ENCODE peak calls at places on chromosome 18, in eight cellular contexts. E, B, H, A, R, I, Z and T are unnamed samples.

GRCh38 chr18:43887491-43887890 is 610.2 kb upstream of the SYT4 start:
- DNase-seq in I (no peak), E (no peak), B (no peak), H (no peak), Z (no peak), R (no peak), A (no peak), T (no peak)

GRCh38 chr18:39825485-39825884 is 2129.5 kb upstream of the PIK3C3 start:
- DNase-seq in Z (no peak), B (no peak), I (no peak), H (no peak), A (no peak), E (no peak), R (no peak), T (no peak)

GRCh38 chr18:3713166-3713565 is 263.2 kb downstream of the TGIF1 start:
- DNase-seq in I (no peak), A (no peak), B (no peak), E (no peak), Z (no peak), H (peak), R (no peak), T (no peak)

GRCh38 chr18:57741273-57741672 is 61.8 kb downstream of the ATP8B1 start:
- DNase-seq in E (peak), A (peak), B (no peak), R (no peak), Z (no peak), H (peak), I (no peak), T (no peak)

GRCh38 chr18:7950380-7951143 is 383.4 kb downstream of the PTPRM start:
- DNase-seq in Z (no peak), H (peak), R (peak), I (no peak), E (peak), B (no peak), A (peak), T (no peak)

GRCh38 chr18:37698508-37699035 is 133.0 kb upstream of the CELF4 start:
- DNase-seq in H (no peak), I (no peak), E (no peak), Z (no peak), R (no peak), A (no peak), B (no peak), T (no peak)

GRCh38 chr18:23826850-23827620 is 137.8 kb downstream of the LAMA3 start:
- DNase-seq in H (no peak), I (no peak), B (no peak), Z (no peak), E (no peak), A (no peak), R (no peak), T (no peak)

GRCh38 chr18:22542400-22542835 is 124.7 kb upstream of the CTAGE1 start:
- DNase-seq in H (peak), R (no peak), I (no peak), E (peak), Z (peak), B (peak), A (no peak), T (no peak)

GRCh38 chr18:58915006-58915799 is 50.5 kb downstream of the ZNF532 start:
- DNase-seq in Z (no peak), H (no peak), A (no peak), I (no peak), E (no peak), R (peak), B (no peak), T (no peak)

GRCh38 chr18:43668866-43669265 is 391.6 kb upstream of the SYT4 start:
- DNase-seq in Z (no peak), I (no peak), A (no peak), B (no peak), E (no peak), R (no peak), H (no peak), T (no peak)

GRCh38 chr18:48784654-48785053 is 166.1 kb downstream of the SMAD7 start:
- DNase-seq in A (no peak), E (no peak), Z (no peak), B (peak), I (no peak), H (no peak), R (no peak), T (no peak)

GRCh38 chr18:58279504-58280158 is 235.6 kb downstream of the NEDD4L start:
- DNase-seq in I (no peak), A (no peak), R (no peak), E (no peak), H (no peak), B (no peak), Z (no peak), T (no peak)

GRCh38 chr18:6609882-6610281 is 119.6 kb upstream of the ARHGAP28 start:
- DNase-seq in Z (no peak), I (no peak), R (no peak), B (no peak), A (no peak), H (no peak), E (no peak), T (no peak)

GRCh38 chr18:74351354-74351753 is 35.7 kb downstream of the C18orf63 start:
- DNase-seq in E (peak), B (no peak), R (no peak), H (peak), A (no peak), I (no peak), Z (no peak), T (no peak)

GRCh38 chr18:56563568-56563967 is 74.8 kb downstream of the TXNL1 start:
- DNase-seq in H (no peak), B (no peak), A (no peak), E (no peak), Z (no peak), I (no peak), R (no peak), T (no peak)

GRCh38 chr18:75168654-75169053 is 40.3 kb downstream of the PTGR3 start:
- DNase-seq in Z (no peak), E (no peak), I (no peak), A (no peak), H (no peak), B (no peak), R (no peak), T (no peak)

GRCh38 chr18:35289293-35290069 is 548 bp downstream of the ZSCAN30 start:
- DNase-seq in E (peak), H (peak), B (no peak), R (no peak), Z (peak), I (no peak), A (peak), T (no peak)

GRCh38 chr18:54947115-54947514 is 12.1 kb downstream of the CCDC68 start:
- DNase-seq in R (no peak), H (peak), B (no peak), A (peak), I (no peak), Z (no peak), E (no peak), T (peak)

GRCh38 chr18:57397440-57397839 is 37.7 kb upstream of the ONECUT2 start:
- DNase-seq in E (peak), Z (no peak), B (no peak), H (no peak), I (no peak), A (no peak), R (peak), T (no peak)

GRCh38 chr18:24497052-24497754 is 36.8 kb downstream of the HRH4 start:
- DNase-seq in Z (no peak), A (no peak), I (no peak), R (no peak), H (peak), B (no peak), E (peak), T (no peak)

GRCh38 chr18:39380823-39381222 is 1815.2 kb upstream of the CELF4 start:
- DNase-seq in E (no peak), R (no peak), B (no peak), A (no peak), H (no peak), I (no peak), Z (no peak), T (no peak)

GRCh38 chr18:63648241-63648640 is 4.2 kb upstream of the SERPINB4 start:
- DNase-seq in B (no peak), A (no peak), Z (no peak), R (no peak), I (no peak), E (no peak), H (peak), T (no peak)

GRCh38 chr18:8654482-8655451 is 45.5 kb downstream of the RAB12 start:
- DNase-seq in B (no peak), I (no peak), R (no peak), A (no peak), Z (no peak), E (peak), H (peak), T (no peak)

GRCh38 chr18:75261430-75262223 is 51.0 kb downstream of the TSHZ1 start:
- DNase-seq in E (no peak), Z (no peak), B (no peak), R (no peak), A (peak), I (no peak), H (no peak), T (no peak)

GRCh38 chr18:1848716-1849115 is 722.6 kb downstream of the METTL4 start:
- DNase-seq in A (no peak), H (no peak), R (peak), Z (no peak), E (no peak), B (no peak), I (no peak), T (no peak)

GRCh38 chr18:47915930-47916329 is 14.5 kb downstream of the SMAD2 start:
- DNase-seq in H (no peak), Z (no peak), A (no peak), E (no peak), B (no peak), I (no peak), R (no peak), T (no peak)

GRCh38 chr18:56196495-56197225 is 441.7 kb downstream of the TXNL1 start:
- DNase-seq in A (no peak), B (no peak), R (no peak), H (peak), E (no peak), Z (no peak), I (no peak), T (no peak)

GRCh38 chr18:23856466-23857175 is 157.9 kb upstream of the TTC39C start:
- DNase-seq in A (no peak), Z (no peak), B (no peak), H (no peak), E (peak), R (no peak), I (no peak), T (no peak)

GRCh38 chr18:53698907-53699306 is 525.6 kb downstream of the MBD2 start:
- DNase-seq in H (peak), R (peak), B (no peak), A (peak), Z (no peak), I (no peak), E (no peak), T (peak)

GRCh38 chr18:9736942-9737813 is 29.1 kb downstream of the RAB31 start:
- DNase-seq in A (no peak), B (no peak), R (peak), E (no peak), Z (no peak), H (no peak), I (no peak), T (no peak)

GRCh38 chr18:48310353-48310752 is 98.8 kb downstream of the ZBTB7C start:
- DNase-seq in E (no peak), I (no peak), Z (no peak), H (no peak), B (no peak), A (no peak), R (no peak), T (no peak)

GRCh38 chr18:69953191-69953590 is 5.5 kb upstream of the CD226 start:
- DNase-seq in H (no peak), B (no peak), R (no peak), E (no peak), A (no peak), Z (no peak), I (no peak), T (no peak)
- H3K4me3 ChIP-seq in H (no peak), B (no peak), R (no peak), E (no peak), A (no peak), Z (no peak), I (no peak), T (no peak)

GRCh38 chr18:21408681-21409080 is 166.6 kb downstream of the GREB1L start:
- DNase-seq in R (no peak), A (no peak), H (no peak), Z (no peak), E (no peak), I (no peak), B (no peak), T (no peak)
- TF ChIP-seq CTCF in R (no peak), A (no peak), H (no peak), Z (no peak), E (no peak), I (no peak), B (no peak), T (no peak)

GRCh38 chr18:80244956-80245730 is 2.2 kb downstream of the PARD6G start:
- DNase-seq in Z (peak), H (no peak), I (no peak), R (no peak), E (no peak), A (no peak), B (no peak), T (no peak)
- H3K4me3 ChIP-seq in Z (no peak), H (no peak), I (peak), R (no peak), E (no peak), A (no peak), B (no peak), T (no peak)

DNA sequence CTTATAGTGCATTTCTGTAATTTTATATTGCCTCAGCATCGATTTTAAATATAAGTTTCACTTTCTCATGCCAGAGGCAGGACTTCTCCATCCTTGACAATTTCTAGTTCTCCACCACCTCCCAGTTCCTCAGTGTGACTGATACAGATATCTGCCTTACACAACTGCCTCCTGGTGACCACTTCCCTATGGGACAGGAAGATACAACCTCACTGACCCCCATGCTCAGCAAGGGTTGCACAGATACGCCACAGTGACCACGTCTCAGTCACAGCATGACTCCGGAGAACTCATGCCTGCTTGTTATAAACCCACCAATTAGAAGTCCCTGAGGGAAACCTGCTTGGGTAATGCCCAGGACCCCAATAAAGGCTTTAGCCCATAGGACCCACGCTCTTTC is 284.0 kb upstream of the MC4R start:
- DNase-seq in Z (no peak), R (no peak), I (no peak), B (no peak), H (no peak), E (no peak), A (no peak), T (no peak)
- TF ChIP-seq CTCF in Z (no peak), R (no peak), I (no peak), B (no peak), H (no peak), E (no peak), A (no peak), T (no peak)

DNA sequence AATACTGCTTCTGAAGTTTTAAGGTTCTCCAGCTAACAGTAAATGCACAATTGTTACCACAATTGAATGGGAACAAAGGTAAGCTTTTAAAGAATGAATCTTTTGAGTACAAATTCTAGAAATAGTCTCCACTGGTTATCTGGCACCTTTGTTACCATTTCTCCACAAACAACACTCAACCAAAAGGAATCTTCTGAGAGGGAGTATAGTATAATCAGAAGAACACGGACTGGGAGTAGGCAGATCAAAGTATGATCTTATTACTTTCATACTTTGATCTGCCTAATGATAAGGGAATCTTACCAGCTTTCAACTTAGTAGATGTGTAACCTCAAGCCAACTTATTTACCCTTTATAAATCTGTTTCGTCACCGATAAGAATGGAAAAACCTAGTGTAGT is 1.4 kb downstream of the CEP76 start:
- DNase-seq in R (no peak), E (no peak), B (no peak), Z (no peak), I (no peak), A (no peak), H (no peak), T (no peak)
- H3K4me3 ChIP-seq in R (peak), E (peak), B (peak), Z (peak), I (peak), A (peak), H (peak), T (peak)

GRCh38 chr18:76435321-76435989 is 59.6 kb downstream of the ZNF516 start:
- DNase-seq in A (no peak), I (no peak), Z (no peak), B (no peak), E (no peak), R (no peak), H (no peak), T (no peak)
- TF ChIP-seq CTCF in A (no peak), I (no peak), Z (no peak), B (no peak), E (no peak), R (peak), H (no peak), T (peak)

GRCh38 chr18:27713037-27713726 is 463.7 kb downstream of the CDH2 start:
- DNase-seq in I (no peak), A (no peak), E (no peak), Z (no peak), R (no peak), B (no peak), H (peak), T (no peak)
- H3K4me3 ChIP-seq in I (no peak), A (no peak), E (no peak), Z (no peak), R (no peak), B (no peak), H (no peak), T (no peak)